ENCODE peak calls at places on chromosomes 6 and 20, in four cellular contexts. One of them, this sample, is unnamed.

GRCh38 chr6:140897804-140898573 is 1234.7 kb upstream of the GJE1 start:
- DNase-seq in kidney tubule cell: no peak
- DNase-seq in H54: peak; percentile 1
- DNase-seq in osteocyte: no peak
- DNase-seq in this sample: no peak

GRCh38 chr6:169940554-169941290 is 189.3 kb downstream of the ERMARD start:
- DNase-seq in H54: no peak
- DNase-seq in osteocyte: peak; percentile 84
- DNase-seq in kidney tubule cell: no peak
- DNase-seq in this sample: peak; percentile 60

GRCh38 chr20:61753196-61753942 is 312.3 kb downstream of the TAF4 start:
- DNase-seq in H54: peak; percentile 57
- DNase-seq in osteocyte: no peak
- DNase-seq in kidney tubule cell: peak; percentile 70
- DNase-seq in this sample: no peak

GRCh38 chr20:34904202-34904621 is 27.8 kb downstream of the ACSS2 start:
- DNase-seq in osteocyte: no peak
- DNase-seq in H54: no peak
- DNase-seq in kidney tubule cell: no peak
- DNase-seq in this sample: no peak

GRCh38 chr6:7649037-7649810 is 59.2 kb downstream of the SNRNP48 start:
- DNase-seq in kidney tubule cell: no peak
- DNase-seq in H54: no peak
- DNase-seq in osteocyte: no peak
- DNase-seq in this sample: no peak

GRCh38 chr6:28794175-28795002 is 129.4 kb downstream of the TRIM27 start:
- DNase-seq in H54: no peak
- DNase-seq in osteocyte: no peak
- DNase-seq in kidney tubule cell: peak; percentile 49
- DNase-seq in this sample: peak; percentile 59

GRCh38 chr20:58271596-58272460 is 37.7 kb upstream of the RAB22A start:
- DNase-seq in osteocyte: no peak
- DNase-seq in H54: no peak
- DNase-seq in kidney tubule cell: no peak
- DNase-seq in this sample: no peak

GRCh38 chr6:107305391-107305790 is 154.0 kb downstream of the PDSS2 start:
- DNase-seq in osteocyte: no peak
- DNase-seq in kidney tubule cell: no peak
- DNase-seq in H54: no peak
- DNase-seq in this sample: no peak

GRCh38 chr6:145863988-145864616 is 49.5 kb upstream of the FBXO30 start:
- DNase-seq in osteocyte: no peak
- DNase-seq in H54: no peak
- DNase-seq in kidney tubule cell: no peak
- DNase-seq in this sample: no peak

GRCh38 chr20:23697947-23698346 is 9.1 kb upstream of the CST4 start:
- DNase-seq in kidney tubule cell: peak; percentile 20
- DNase-seq in osteocyte: peak; percentile 56
- DNase-seq in H54: no peak
- DNase-seq in this sample: no peak

GRCh38 chr6:135008072-135008940 is 46.3 kb downstream of the HBS1L start:
- DNase-seq in H54: no peak
- DNase-seq in kidney tubule cell: peak; percentile 58
- DNase-seq in osteocyte: no peak
- DNase-seq in this sample: no peak

GRCh38 chr6:169340395-169340794 is 86.7 kb upstream of the THBS2 start:
- DNase-seq in kidney tubule cell: no peak
- DNase-seq in H54: peak; percentile 77
- DNase-seq in osteocyte: no peak
- DNase-seq in this sample: no peak

GRCh38 chr20:1324598-1325172 is 4.3 kb downstream of the SDCBP2 start:
- DNase-seq in kidney tubule cell: no peak
- DNase-seq in osteocyte: peak; percentile 62
- DNase-seq in H54: no peak
- DNase-seq in this sample: no peak

GRCh38 chr6:2760882-2761842 is 4.0 kb upstream of the WRNIP1 start:
- DNase-seq in kidney tubule cell: peak; percentile 31
- DNase-seq in osteocyte: no peak
- DNase-seq in H54: no peak
- DNase-seq in this sample: no peak

GRCh38 chr6:16819752-16820151 is 58.5 kb upstream of the ATXN1 start:
- DNase-seq in H54: no peak
- DNase-seq in kidney tubule cell: no peak
- DNase-seq in osteocyte: no peak
- DNase-seq in this sample: no peak

GRCh38 chr6:69570126-69570525 is 226.7 kb downstream of the LMBRD1 start:
- DNase-seq in osteocyte: no peak
- DNase-seq in kidney tubule cell: no peak
- DNase-seq in H54: no peak
- DNase-seq in this sample: no peak

GRCh38 chr6:149965191-149966020 is 1.7 kb downstream of the ULBP1 start:
- DNase-seq in kidney tubule cell: no peak
- DNase-seq in osteocyte: no peak
- DNase-seq in H54: no peak
- DNase-seq in this sample: peak; percentile 69

GRCh38 chr6:44563397-44563796 is 175.9 kb downstream of the CDC5L start:
- DNase-seq in osteocyte: no peak
- DNase-seq in H54: no peak
- DNase-seq in kidney tubule cell: no peak
- DNase-seq in this sample: no peak

GRCh38 chr6:96631248-96631647 is 68.3 kb downstream of the FHL5 start:
- DNase-seq in kidney tubule cell: no peak
- DNase-seq in H54: no peak
- DNase-seq in osteocyte: no peak
- DNase-seq in this sample: no peak

GRCh38 chr20:20466341-20466879 is 98.5 kb downstream of the INSM1 start:
- DNase-seq in osteocyte: no peak
- DNase-seq in H54: no peak
- DNase-seq in kidney tubule cell: peak; percentile 41
- DNase-seq in this sample: no peak

GRCh38 chr6:2225422-2226392 is 19.7 kb downstream of the GMDS start:
- DNase-seq in H54: no peak
- DNase-seq in osteocyte: no peak
- DNase-seq in kidney tubule cell: peak; percentile 40
- DNase-seq in this sample: no peak

GRCh38 chr6:41642960-41643898 is 5.0 kb downstream of the MDFI start:
- DNase-seq in H54: no peak
- DNase-seq in osteocyte: no peak
- DNase-seq in kidney tubule cell: no peak
- DNase-seq in this sample: no peak

GRCh38 chr6:88585081-88585692 is 378.2 kb downstream of the RNGTT start:
- DNase-seq in kidney tubule cell: no peak
- DNase-seq in H54: no peak
- DNase-seq in osteocyte: no peak
- DNase-seq in this sample: no peak

GRCh38 chr6:87139236-87139635 is 16.1 kb upstream of the ZNF292 start:
- DNase-seq in kidney tubule cell: peak; percentile 55
- DNase-seq in osteocyte: no peak
- DNase-seq in H54: no peak
- DNase-seq in this sample: no peak

GRCh38 chr6:21246075-21246474 is 347.5 kb upstream of the SOX4 start:
- DNase-seq in kidney tubule cell: no peak
- DNase-seq in H54: no peak
- DNase-seq in osteocyte: no peak
- DNase-seq in this sample: no peak

GRCh38 chr6:41097467-41098090 is 24.8 kb downstream of the NFYA start:
- DNase-seq in kidney tubule cell: peak; percentile 16
- DNase-seq in H54: no peak
- DNase-seq in osteocyte: no peak
- DNase-seq in this sample: no peak

GRCh38 chr20:24949756-24950127 is 673 bp downstream of the CST7 start:
- DNase-seq in kidney tubule cell: no peak
- DNase-seq in H54: no peak
- DNase-seq in osteocyte: peak; percentile 84
- DNase-seq in this sample: no peak

GRCh38 chr6:108002365-108003221 is 44.6 kb upstream of the SEC63 start:
- DNase-seq in kidney tubule cell: peak; percentile 81
- DNase-seq in H54: no peak
- DNase-seq in osteocyte: no peak
- DNase-seq in this sample: peak; percentile 69

GRCh38 chr6:26156105-26156849 is 69.0 kb downstream of the HFE start:
- DNase-seq in osteocyte: peak; percentile 95
- DNase-seq in kidney tubule cell: peak; percentile 94
- DNase-seq in H54: peak; percentile 68
- DNase-seq in this sample: peak; percentile 98

GRCh38 chr20:63080411-63080810 is 73.6 kb upstream of the BHLHE23 start:
- DNase-seq in kidney tubule cell: no peak
- DNase-seq in osteocyte: no peak
- DNase-seq in H54: no peak
- DNase-seq in this sample: no peak

GRCh38 chr6:7463785-7464184 is 74.2 kb downstream of the RIOK1 start:
- DNase-seq in osteocyte: no peak
- DNase-seq in H54: no peak
- DNase-seq in kidney tubule cell: no peak
- DNase-seq in this sample: no peak

GRCh38 chr6:206264-206663 is 86.0 kb upstream of the DUSP22 start:
- DNase-seq in osteocyte: no peak
- DNase-seq in H54: no peak
- DNase-seq in kidney tubule cell: no peak
- DNase-seq in this sample: no peak

GRCh38 chr20:7627734-7628663 is 312.3 kb downstream of the HAO1 start:
- DNase-seq in osteocyte: no peak
- DNase-seq in H54: no peak
- DNase-seq in kidney tubule cell: peak; percentile 23
- DNase-seq in this sample: no peak

GRCh38 chr20:38392356-38392755 is 42.8 kb downstream of the SNHG17 start:
- DNase-seq in osteocyte: no peak
- DNase-seq in kidney tubule cell: no peak
- DNase-seq in H54: no peak
- DNase-seq in this sample: no peak